ENCODE peak calls at places on chromosomes 16 and 17, in nine cellular contexts. L, X, P, U, E, T, V, Q and O are unnamed samples.

GRCh38 chr17:67239597-67239996 is 5.4 kb downstream of the HELZ start:
- DNase-seq in V (no peak), X (no peak), P (no peak), E (no peak), Q (no peak), U (no peak), L (no peak), T (no peak), O (no peak)

GRCh38 chr16:55465077-55465896 is 13.7 kb upstream of the MMP2 start:
- DNase-seq in E (peak), Q (peak), X (peak), L (peak), P (peak), U (peak), T (peak), V (peak), O (peak)

GRCh38 chr17:81160306-81160705 is 5.0 kb upstream of the PVALEF start:
- DNase-seq in L (no peak), T (no peak), E (peak), U (peak), P (no peak), Q (peak), X (no peak), V (no peak), O (no peak)

GRCh38 chr17:17321356-17322025 is 18.3 kb downstream of the NT5M start:
- DNase-seq in P (no peak), L (no peak), E (no peak), Q (no peak), U (no peak), V (no peak), X (no peak), T (no peak), O (no peak)

GRCh38 chr17:28598389-28598788 is 436 bp downstream of the SPAG5 start:
- DNase-seq in Q (no peak), E (no peak), T (no peak), P (no peak), U (no peak), L (no peak), X (no peak), V (no peak), O (peak)

GRCh38 chr17:57407287-57408063 is 151.2 kb downstream of the MSI2 start:
- DNase-seq in T (no peak), U (no peak), L (no peak), E (no peak), Q (no peak), P (no peak), V (no peak), X (no peak), O (no peak)

GRCh38 chr17:20997711-20998570 is 44.9 kb downstream of the USP22 start:
- DNase-seq in X (no peak), E (no peak), U (no peak), T (no peak), L (no peak), Q (peak), V (no peak), P (no peak), O (no peak)

GRCh38 chr17:15490634-15491261 is 23.3 kb upstream of the CDRT4 start:
- DNase-seq in E (peak), V (no peak), X (no peak), P (peak), L (no peak), U (no peak), Q (peak), T (no peak), O (no peak)

GRCh38 chr16:17149904-17150483 is 320.8 kb downstream of the XYLT1 start:
- DNase-seq in P (peak), V (no peak), T (no peak), L (no peak), X (no peak), Q (no peak), U (no peak), E (no peak), O (no peak)

GRCh38 chr17:78127240-78127887 is 1.2 kb downstream of the TMC6 start:
- DNase-seq in X (no peak), L (no peak), V (peak), Q (peak), T (peak), P (no peak), U (peak), E (peak), O (peak)

GRCh38 chr17:32783602-32784001 is 93.3 kb downstream of the MYO1D start:
- DNase-seq in T (no peak), X (peak), Q (no peak), L (peak), E (no peak), P (peak), V (no peak), U (no peak), O (no peak)

GRCh38 chr17:73391331-73392265 is 79.8 kb upstream of the CDC42EP4 start:
- DNase-seq in P (no peak), L (no peak), V (no peak), T (no peak), X (no peak), Q (no peak), E (no peak), U (no peak), O (no peak)

GRCh38 chr16:22315979-22316378 is 18.8 kb downstream of the POLR3E start:
- DNase-seq in Q (no peak), U (no peak), P (no peak), T (no peak), L (no peak), E (no peak), V (no peak), X (no peak), O (no peak)

GRCh38 chr17:64146418-64147109 is 16.6 kb upstream of the ERN1 start:
- DNase-seq in X (peak), V (peak), P (no peak), T (peak), E (no peak), L (no peak), U (peak), Q (peak), O (peak)